ENCODE peak calls at places on chromosomes 3 and 15, in four cellular contexts. S, T, L and C are unnamed samples. For H3K9me3, the result is how much of the 10 kb centered on the place peaks cover.

GRCh38 chr3:112817782-112818181 is 28.9 kb downstream of the CD200R1L start:
- DNase-seq in S (no peak), T (no peak), L (no peak), C (no peak)

GRCh38 chr15:37253877-37254276 is 153.5 kb upstream of the MEIS2 start:
- DNase-seq in S (no peak), T (no peak), L (no peak), C (no peak)

GRCh38 chr15:62822228-62822627 is 220.3 kb upstream of the TPM1 start:
- DNase-seq in S (no peak), T (no peak), L (no peak), C (no peak)

GRCh38 chr3:156820687-156821070 is 5.5 kb upstream of the LEKR1 start:
- DNase-seq in S (no peak), T (no peak), L (no peak), C (no peak)

GRCh38 chr15:39434751-39435238 is 146.1 kb upstream of the THBS1 start:
- DNase-seq in S (no peak), T (no peak), L (no peak), C (no peak)

GRCh38 chr3:129416408-129416807 is 12.0 kb downstream of the EFCAB12 start:
- DNase-seq in S (no peak), T (no peak), L (no peak), C (no peak)

GRCh38 chr15:90902996-90903732 is at the start of gene MAN2A2:
- DNase-seq in S (no peak), T (peak), L (peak), C (peak)

GRCh38 chr3:48504051-48504946 is at the start of gene SHISA5:
- DNase-seq in S (peak), T (peak), L (no peak), C (peak)

GRCh38 chr3:21954709-21955108 is 203.7 kb upstream of the ZNF385D start:
- DNase-seq in S (no peak), T (no peak), L (no peak), C (no peak)

GRCh38 chr15:90154861-90155626 is 46.1 kb upstream of the SEMA4B start:
- DNase-seq in S (no peak), T (no peak), L (peak), C (peak)

GRCh38 chr15:89664951-89665350 is 9.7 kb upstream of the KIF7 start:
- DNase-seq in S (no peak), T (no peak), L (no peak), C (no peak)

GRCh38 chr3:155308831-155309230 is 15.3 kb upstream of the STRIT1 start:
- DNase-seq in S (no peak), T (no peak), L (no peak), C (peak)

GRCh38 chr3:115164374-115165221 is 17.5 kb upstream of the ZBTB20 start:
- DNase-seq in S (no peak), T (no peak), L (no peak), C (no peak)

GRCh38 chr3:23739536-23739935 is 66.2 kb upstream of the UBE2E1 start:
- DNase-seq in S (no peak), T (no peak), L (no peak), C (no peak)

GRCh38 chr3:45105855-45106655 is 40.1 kb downstream of the CDCP1 start:
- DNase-seq in S (no peak), T (no peak), L (no peak), C (peak)

GRCh38 chr15:51108933-51109550 is 14.3 kb upstream of the TNFAIP8L3 start:
- DNase-seq in S (no peak), T (peak), L (no peak), C (peak)

GRCh38 chr15:53670701-53671100 is 88.8 kb downstream of the WDR72 start:
- DNase-seq in S (no peak), T (no peak), L (no peak), C (no peak)

GRCh38 chr15:42131826-42132806 is 24.3 kb downstream of the PLA2G4F start:
- DNase-seq in S (no peak), T (no peak), L (no peak), C (no peak)

GRCh38 chr15:84970832-84971231 is 10.8 kb upstream of the PDE8A start:
- DNase-seq in S (no peak), T (no peak), L (no peak), C (no peak)
- H3K4me3 ChIP-seq in S (no peak), T (no peak), L (no peak), C (no peak)

GRCh38 chr15:25246641-25247417 is 192.0 kb downstream of the UBE3A start:
- DNase-seq in S (no peak), T (peak), L (no peak), C (no peak)

GRCh38 chr15:25249236-25250010 is 189.4 kb downstream of the UBE3A start:
- DNase-seq in S (no peak), T (peak), L (no peak), C (no peak)

GRCh38 chr15:25250011-25250596 is 188.7 kb downstream of the UBE3A start:
- DNase-seq in S (no peak), T (peak), L (no peak), C (no peak)

GRCh38 chr15:25247418-25248030 is 191.3 kb downstream of the UBE3A start:
- DNase-seq in S (no peak), T (peak), L (no peak), C (no peak)

DNA sequence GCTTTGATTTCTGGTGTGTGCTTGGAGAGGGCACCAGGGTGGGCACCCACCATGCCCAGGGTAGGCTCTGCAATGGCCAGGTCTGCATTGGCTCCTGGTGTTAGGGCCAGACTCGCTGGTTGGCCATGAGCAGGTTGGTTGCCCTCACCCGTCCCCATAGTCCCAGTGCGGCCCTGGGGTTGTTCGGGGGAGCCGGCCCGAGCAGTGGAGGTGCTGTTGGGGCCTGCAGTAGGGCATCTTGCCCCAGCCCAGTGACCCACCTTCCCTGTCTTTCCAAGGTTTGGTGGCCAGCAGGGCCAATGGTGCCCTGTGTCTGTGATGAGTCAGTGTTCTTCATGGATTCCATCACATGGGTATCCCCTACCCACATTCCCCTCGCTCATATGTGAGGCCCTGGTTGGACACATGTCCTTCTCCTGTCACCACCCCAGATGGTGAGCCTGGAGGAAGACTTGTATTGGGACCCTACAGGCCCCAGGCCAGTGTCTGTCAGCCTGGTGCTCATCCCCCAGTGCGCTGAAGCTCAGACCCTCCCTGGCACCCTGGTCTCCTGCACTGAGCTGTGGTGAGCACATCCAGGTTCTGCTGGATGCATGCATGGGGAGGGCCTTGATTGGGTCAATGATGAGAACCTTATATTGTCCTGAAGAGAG is 190.1 kb downstream of the UBE3A start:
- DNase-seq in S (no peak), T (peak), L (no peak), C (no peak)
- H3K9me3 ChIP-seq in S (under half), T (under half), L (under half), C (under half)

GRCh38 chr3:18085429-18085828 is 339.7 kb downstream of the SATB1 start:
- DNase-seq in S (no peak), T (no peak), L (no peak), C (no peak)

GRCh38 chr3:18082551-18083272 is 340.3 kb upstream of the TBC1D5 start:
- DNase-seq in S (no peak), T (no peak), L (no peak), C (no peak)

GRCh38 chr3:18087963-18088362 is 337.2 kb downstream of the SATB1 start:
- DNase-seq in S (no peak), T (no peak), L (no peak), C (no peak)

GRCh38 chr3:18090377-18090776 is 334.8 kb downstream of the SATB1 start:
- DNase-seq in S (no peak), T (no peak), L (no peak), C (no peak)

GRCh38 chr3:18086078-18086477 is 339.1 kb downstream of the SATB1 start:
- DNase-seq in S (no peak), T (no peak), L (no peak), C (no peak)
- H3K4me3 ChIP-seq in S (no peak), T (no peak), L (no peak), C (no peak)

GRCh38 chr3:119762876-119763275 is 19.0 kb upstream of the NR1I2 start:
- DNase-seq in S (no peak), T (no peak), L (no peak), C (no peak)
- H3K9me3 ChIP-seq in S (under half), T (under half), L (under half), C (under half)

DNA sequence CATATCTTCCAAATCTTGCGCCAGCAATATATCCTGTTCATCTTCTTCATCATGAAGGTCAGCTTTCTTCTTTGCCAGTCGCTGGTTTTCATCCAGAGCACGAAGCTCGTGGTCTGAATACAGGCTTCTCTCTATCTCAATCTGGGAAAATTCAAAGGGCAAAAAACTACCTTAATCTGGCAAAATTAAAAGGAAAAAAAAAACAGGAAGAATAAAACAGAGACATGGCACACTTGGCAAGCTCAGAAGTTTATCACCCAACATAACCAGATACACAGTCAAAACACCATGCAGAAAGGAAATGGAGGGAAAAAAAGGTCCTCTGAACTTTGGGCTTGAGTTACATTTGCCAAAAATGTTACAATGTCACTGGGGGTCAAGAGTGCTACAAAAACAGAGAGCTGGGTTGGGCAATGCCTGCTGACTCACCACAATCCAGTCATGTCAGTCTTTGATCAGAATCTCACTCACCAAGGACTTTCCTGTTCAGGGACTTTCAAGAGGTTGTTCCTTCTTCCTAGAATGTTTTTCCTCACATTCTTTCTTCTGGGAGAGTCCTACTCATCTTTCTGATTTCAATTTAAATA is 1.5 kb downstream of the MRPL46 start:
- DNase-seq in S (no peak), T (no peak), L (no peak), C (peak)
- H3K4me3 ChIP-seq in S (no peak), T (no peak), L (peak), C (peak)

DNA sequence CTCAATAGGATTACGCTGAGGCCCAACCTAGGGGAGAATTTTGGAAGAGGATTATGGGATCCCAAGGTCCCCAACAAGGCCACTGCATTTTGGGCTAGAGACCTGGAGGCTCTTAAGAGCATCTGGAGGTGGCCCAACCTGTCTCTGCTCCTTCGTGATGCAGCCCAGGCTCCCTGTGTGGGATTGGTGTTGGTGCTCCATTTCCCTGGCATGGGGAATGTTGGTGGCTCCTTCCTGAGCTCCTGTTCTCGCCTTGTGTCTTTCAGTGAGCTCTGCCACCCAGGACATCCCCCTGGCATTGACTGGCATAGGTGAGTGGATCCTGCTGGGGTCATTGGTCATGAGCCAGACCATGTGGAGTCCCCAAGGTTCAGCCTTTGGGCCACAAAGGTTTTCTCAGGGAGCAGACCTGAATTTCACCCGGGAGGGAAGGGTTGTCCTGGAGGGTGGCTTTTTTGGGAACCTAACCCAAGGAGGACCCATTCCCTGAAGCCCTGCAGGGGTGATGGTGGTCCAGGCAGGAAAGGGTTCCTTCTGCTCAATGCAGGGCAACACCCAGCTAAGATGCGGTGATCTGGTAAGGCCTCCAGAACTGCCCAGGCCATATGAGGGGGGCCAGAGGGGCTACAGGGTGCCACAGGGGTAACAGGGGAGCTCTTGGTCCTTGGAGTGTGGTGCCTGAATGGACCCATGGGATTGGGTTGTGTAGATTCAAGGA is 202.5 kb downstream of the UBE3A start:
- DNase-seq in S (no peak), T (peak), L (no peak), C (no peak)
- H3K9me3 ChIP-seq in S (under half), T (under half), L (under half), C (under half)

GRCh38 chr15:78640840-78641733 is at the start of gene CHRNB4:
- DNase-seq in S (peak), T (no peak), L (peak), C (no peak)

GRCh38 chr15:78642341-78642740 is 1.3 kb upstream of the CHRNB4 start:
- DNase-seq in S (no peak), T (no peak), L (no peak), C (no peak)

GRCh38 chr15:78638658-78639314 is 2.2 kb downstream of the CHRNB4 start:
- DNase-seq in S (peak), T (no peak), L (peak), C (peak)

GRCh38 chr15:78641876-78642275 is 866 bp upstream of the CHRNB4 start:
- DNase-seq in S (no peak), T (no peak), L (no peak), C (no peak)

DNA sequence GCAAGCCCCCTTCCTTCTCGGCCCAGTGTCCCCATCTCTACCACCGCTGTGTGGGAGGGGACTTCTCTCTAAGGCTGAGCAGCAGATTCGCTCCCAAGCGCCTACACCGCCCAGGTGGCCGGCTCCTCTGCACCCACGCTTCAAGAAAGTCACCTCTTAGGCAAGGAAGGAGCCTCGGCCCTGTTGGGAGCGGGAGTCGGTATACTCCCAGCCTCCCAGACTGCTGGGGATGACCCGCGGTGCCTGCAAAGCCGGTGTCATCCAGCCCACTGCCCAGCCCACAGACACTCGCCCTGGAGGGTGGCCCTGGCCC is 527 bp downstream of the CHRNB4 start:
- DNase-seq in S (no peak), T (no peak), L (no peak), C (no peak)
- H3K4me3 ChIP-seq in S (peak), T (no peak), L (peak), C (peak)

GRCh38 chr15:45242289-45242688 is 9.7 kb upstream of the SLC28A2 start:
- DNase-seq in S (no peak), T (no peak), L (no peak), C (no peak)
- H3K9me3 ChIP-seq in S (under half), T (under half), L (under half), C (under half)

GRCh38 chr3:26621891-26622633 is 510 bp upstream of the LRRC3B start:
- DNase-seq in S (no peak), T (no peak), L (no peak), C (no peak)
- H3K4me3 ChIP-seq in S (peak), T (no peak), L (no peak), C (no peak)

GRCh38 chr15:29092376-29093064 is 177.1 kb downstream of the NSMCE3 start:
- DNase-seq in S (no peak), T (peak), L (no peak), C (no peak)
- H3K9me3 ChIP-seq in S (under half), T (under half), L (under half), C (under half)